ENCODE peak calls at places on chromosome 12, in four cellular contexts. One of them, this sample, is unnamed.

GRCh38 chr12:68450947-68451260 is 118.7 kb upstream of the MDM1 start:
- DNase-seq in GM12865: no peak
- DNase-seq in RWPE1: no peak
- DNase-seq in cardiac fibroblast: no peak
- DNase-seq in this sample: no peak

GRCh38 chr12:88577537-88577936 is 2.7 kb downstream of the KITLG start:
- DNase-seq in cardiac fibroblast: no peak
- DNase-seq in GM12865: no peak
- DNase-seq in RWPE1: peak
- DNase-seq in this sample: peak

GRCh38 chr12:46458500-46459106 is 86.0 kb upstream of the SLC38A2 start:
- DNase-seq in RWPE1: no peak
- DNase-seq in cardiac fibroblast: no peak
- DNase-seq in GM12865: no peak
- DNase-seq in this sample: no peak

GRCh38 chr12:4780624-4781023 is 60.4 kb downstream of the GALNT8 start:
- DNase-seq in GM12865: no peak
- DNase-seq in cardiac fibroblast: no peak
- DNase-seq in RWPE1: no peak
- DNase-seq in this sample: no peak

GRCh38 chr12:124315316-124315924 is 20.5 kb downstream of the RFLNA start:
- DNase-seq in RWPE1: no peak
- DNase-seq in cardiac fibroblast: no peak
- DNase-seq in GM12865: no peak
- DNase-seq in this sample: no peak

GRCh38 chr12:68368332-68368731 is 36.2 kb upstream of the MDM1 start:
- DNase-seq in RWPE1: no peak
- DNase-seq in GM12865: no peak
- DNase-seq in cardiac fibroblast: peak
- DNase-seq in this sample: no peak

GRCh38 chr12:26630546-26631027 is 202.4 kb downstream of the ITPR2 start:
- DNase-seq in cardiac fibroblast: peak
- DNase-seq in GM12865: no peak
- DNase-seq in RWPE1: no peak
- DNase-seq in this sample: no peak

GRCh38 chr12:46177020-46177419 is 91.8 kb downstream of the SLC38A1 start:
- DNase-seq in cardiac fibroblast: no peak
- DNase-seq in RWPE1: no peak
- DNase-seq in GM12865: peak
- DNase-seq in this sample: no peak

GRCh38 chr12:76176935-76177334 is 92.5 kb upstream of the NAP1L1 start:
- DNase-seq in GM12865: no peak
- DNase-seq in cardiac fibroblast: no peak
- DNase-seq in RWPE1: no peak
- DNase-seq in this sample: no peak

GRCh38 chr12:130754234-130755001 is 38.3 kb upstream of the RIMBP2 start:
- DNase-seq in cardiac fibroblast: no peak
- DNase-seq in GM12865: no peak
- DNase-seq in RWPE1: no peak
- DNase-seq in this sample: no peak

GRCh38 chr12:80988986-80989385 is 51.3 kb upstream of the LIN7A start:
- DNase-seq in cardiac fibroblast: peak
- DNase-seq in RWPE1: no peak
- DNase-seq in GM12865: no peak
- DNase-seq in this sample: peak

GRCh38 chr12:124847675-124848074 is 16.0 kb downstream of the SCARB1 start:
- DNase-seq in cardiac fibroblast: peak
- DNase-seq in GM12865: no peak
- DNase-seq in RWPE1: no peak
- DNase-seq in this sample: no peak

GRCh38 chr12:52029686-52030085 is 21.6 kb upstream of the NR4A1 start:
- DNase-seq in cardiac fibroblast: peak
- DNase-seq in GM12865: no peak
- DNase-seq in RWPE1: no peak
- DNase-seq in this sample: peak

GRCh38 chr12:6345319-6346071 is 3.6 kb upstream of the TNFRSF1A start:
- DNase-seq in cardiac fibroblast: peak
- DNase-seq in RWPE1: peak
- DNase-seq in GM12865: no peak
- DNase-seq in this sample: peak

GRCh38 chr12:13135336-13136178 is 32.1 kb upstream of the GSG1 start:
- DNase-seq in cardiac fibroblast: peak
- DNase-seq in GM12865: no peak
- DNase-seq in RWPE1: peak
- DNase-seq in this sample: peak

GRCh38 chr12:71014180-71014785 is 93.7 kb upstream of the PTPRR start:
- DNase-seq in GM12865: no peak
- DNase-seq in cardiac fibroblast: peak
- DNase-seq in RWPE1: peak
- DNase-seq in this sample: peak
- TF ChIP-seq CTCF in GM12865: no peak
- TF ChIP-seq CTCF in cardiac fibroblast: peak
- TF ChIP-seq CTCF in RWPE1: peak
- TF ChIP-seq CTCF in this sample: peak

GRCh38 chr12:11023387-11023786 is 967 bp upstream of the TAS2R19 start:
- DNase-seq in RWPE1: no peak
- DNase-seq in GM12865: no peak
- DNase-seq in cardiac fibroblast: no peak
- DNase-seq in this sample: no peak
- TF ChIP-seq CTCF in RWPE1: no peak
- TF ChIP-seq CTCF in GM12865: no peak
- TF ChIP-seq CTCF in cardiac fibroblast: no peak
- TF ChIP-seq CTCF in this sample: no peak

GRCh38 chr12:122133192-122133950 is 40.6 kb downstream of the IL31 start:
- DNase-seq in cardiac fibroblast: no peak
- DNase-seq in GM12865: no peak
- DNase-seq in RWPE1: no peak
- DNase-seq in this sample: no peak
- TF ChIP-seq CTCF in cardiac fibroblast: no peak
- TF ChIP-seq CTCF in GM12865: no peak
- TF ChIP-seq CTCF in RWPE1: no peak
- TF ChIP-seq CTCF in this sample: no peak

DNA sequence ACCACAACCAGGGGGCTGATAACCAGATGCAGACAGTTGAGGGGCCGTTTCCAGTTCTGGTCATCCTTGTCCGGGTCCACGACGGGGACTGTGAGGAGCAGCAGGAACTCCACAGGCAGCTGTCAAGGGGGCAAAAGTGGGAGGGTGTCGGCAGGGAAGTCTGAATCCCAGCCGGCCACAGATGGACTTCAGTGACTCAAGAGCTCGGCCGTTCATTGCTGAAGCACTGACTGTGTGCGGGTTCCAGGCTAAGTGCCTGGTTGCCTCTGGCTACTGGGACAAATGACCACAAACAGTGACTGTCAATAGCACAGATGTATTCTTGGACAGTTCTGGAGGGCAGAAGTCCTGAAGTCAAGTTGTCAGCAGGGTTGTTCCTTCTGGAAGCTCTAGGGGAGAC is 19.6 kb downstream of the SLC8B1 start:
- DNase-seq in RWPE1: no peak
- DNase-seq in cardiac fibroblast: no peak
- DNase-seq in GM12865: no peak
- DNase-seq in this sample: no peak
- TF ChIP-seq CTCF in RWPE1: no peak
- TF ChIP-seq CTCF in cardiac fibroblast: no peak
- TF ChIP-seq CTCF in GM12865: no peak
- TF ChIP-seq CTCF in this sample: no peak

GRCh38 chr12:54133663-54134375 is 55.0 kb downstream of the SMUG1 start:
- DNase-seq in cardiac fibroblast: no peak
- DNase-seq in GM12865: no peak
- DNase-seq in RWPE1: no peak
- DNase-seq in this sample: no peak

GRCh38 chr12:54132979-54133378 is 55.8 kb downstream of the SMUG1 start:
- DNase-seq in GM12865: no peak
- DNase-seq in RWPE1: no peak
- DNase-seq in cardiac fibroblast: no peak
- DNase-seq in this sample: no peak

GRCh38 chr12:54135621-54136027 is 53.2 kb downstream of the SMUG1 start:
- DNase-seq in GM12865: no peak
- DNase-seq in cardiac fibroblast: no peak
- DNase-seq in RWPE1: no peak
- DNase-seq in this sample: peak

GRCh38 chr12:54134395-54134794 is 54.4 kb downstream of the SMUG1 start:
- DNase-seq in RWPE1: no peak
- DNase-seq in cardiac fibroblast: no peak
- DNase-seq in GM12865: no peak
- DNase-seq in this sample: no peak

DNA sequence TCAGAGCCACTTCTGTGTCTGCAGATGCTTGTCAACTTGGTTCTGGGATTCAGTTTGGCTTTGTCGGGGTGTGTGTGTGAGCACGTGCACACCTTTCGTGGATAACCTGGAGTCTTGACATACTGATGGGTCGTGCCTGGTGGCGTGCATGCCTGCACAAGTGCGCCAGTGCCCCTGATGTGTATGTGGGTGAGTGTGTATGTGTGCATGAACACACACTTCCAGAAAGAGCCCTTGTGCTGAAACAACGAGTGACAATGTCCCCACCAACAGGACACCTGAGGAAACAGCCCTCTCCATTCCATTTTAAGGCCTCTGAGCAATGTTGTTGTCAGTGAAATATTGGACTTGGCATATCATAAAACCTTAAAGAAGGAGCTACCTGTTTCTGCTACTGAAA is 53.9 kb downstream of the SMUG1 start:
- DNase-seq in RWPE1: no peak
- DNase-seq in cardiac fibroblast: no peak
- DNase-seq in GM12865: no peak
- DNase-seq in this sample: peak
- TF ChIP-seq CTCF in RWPE1: no peak
- TF ChIP-seq CTCF in cardiac fibroblast: no peak
- TF ChIP-seq CTCF in GM12865: no peak
- TF ChIP-seq CTCF in this sample: no peak

This sample was measured in Calu3.